ENCODE peak calls at places on chromosomes 5 and 9, in six cellular contexts. X is heart left ventricle; B is gastrocnemius medialis; F is sigmoid colon; M is CD8-positive, alpha-beta T cell; U is transverse colon. Y is an unnamed sample.

GRCh38 chr5:8685704-8686103 is 816.8 kb downstream of the MTRR start:
- DNase-seq in X (no peak), B (no peak), F (no peak), M (no peak), U (no peak), Y (no peak)

GRCh38 chr5:94374336-94374735 is 244.1 kb downstream of the KIAA0825 start:
- DNase-seq in X (no peak), B (no peak), F (no peak), M (no peak), U (no peak), Y (no peak)

GRCh38 chr9:88403340-88403739 is 15.1 kb downstream of the SPIN1 start:
- DNase-seq in X (no peak), B (no peak), F (no peak), M (no peak), U (no peak), Y (no peak)

GRCh38 chr9:99828417-99829176 is 6.9 kb downstream of the NR4A3 start:
- DNase-seq in X (no peak), B (no peak), F (no peak), M (no peak), U (no peak), Y (no peak)

GRCh38 chr5:112682621-112683061 is 55.0 kb upstream of the APC start:
- DNase-seq in X (no peak), B (no peak), F (no peak), M (no peak), U (no peak), Y (no peak)

GRCh38 chr9:125911861-125912260 is 164.7 kb downstream of the PBX3 start:
- DNase-seq in X (no peak), B (no peak), F (no peak), M (no peak), U (no peak), Y (no peak)

GRCh38 chr9:8766096-8766495 is 966.5 kb upstream of the DMAC1 start:
- DNase-seq in X (no peak), B (no peak), F (no peak), M (no peak), U (no peak), Y (no peak)

GRCh38 chr5:15719784-15720183 is 219.8 kb downstream of the FBXL7 start:
- DNase-seq in X (no peak), B (no peak), F (no peak), M (no peak), U (no peak), Y (no peak)

GRCh38 chr5:164302533-164303235 is 797.3 kb downstream of the MAT2B start:
- DNase-seq in X (no peak), B (no peak), F (no peak), M (no peak), U (no peak), Y (no peak)

GRCh38 chr5:65808818-65809217 is 86.8 kb downstream of the NLN start:
- DNase-seq in X (no peak), B (no peak), F (no peak), M (no peak), U (no peak), Y (no peak)

GRCh38 chr9:113509463-113509862 is 45.9 kb downstream of the RGS3 start:
- DNase-seq in X (no peak), B (no peak), F (no peak), M (no peak), U (no peak), Y (no peak)

GRCh38 chr5:74396913-74397606 is 243.5 kb downstream of the ENC1 start:
- DNase-seq in X (peak; percentile 27), B (no peak), F (no peak), M (no peak), U (no peak), Y (no peak)

GRCh38 chr5:141805874-141806273 is 72.3 kb downstream of the PCDH1 start:
- DNase-seq in X (peak; percentile 70), B (no peak), F (peak; percentile 72), M (no peak), U (no peak), Y (no peak)

GRCh38 chr5:175749591-175749990 is 91.7 kb downstream of the HRH2 start:
- DNase-seq in X (no peak), B (no peak), F (no peak), M (no peak), U (no peak), Y (no peak)

GRCh38 chr5:109682383-109682782 is 7.3 kb upstream of the MAN2A1 start:
- DNase-seq in X (no peak), B (no peak), F (no peak), M (no peak), U (no peak), Y (no peak)

GRCh38 chr5:6792911-6793451 is 79.7 kb downstream of the TENT4A start:
- DNase-seq in X (no peak), B (no peak), F (no peak), M (no peak), U (no peak), Y (no peak)

GRCh38 chr5:33738967-33739366 is 152.8 kb downstream of the ADAMTS12 start:
- DNase-seq in X (no peak), B (no peak), F (no peak), M (no peak), U (no peak), Y (no peak)

GRCh38 chr5:35821513-35821912 is 35.2 kb upstream of the IL7R start:
- DNase-seq in X (no peak), B (no peak), F (no peak), M (no peak), U (no peak), Y (no peak)

GRCh38 chr9:133524679-133525228 is at the start of gene MYMK:
- DNase-seq in X (no peak), B (no peak), F (no peak), M (no peak), U (no peak), Y (no peak)

GRCh38 chr5:171588046-171588445 is 168.6 kb downstream of the FGF18 start:
- DNase-seq in X (no peak), B (no peak), F (no peak), M (no peak), U (no peak), Y (no peak)

GRCh38 chr9:84670106-84670800 is 724 bp downstream of the NTRK2 start:
- DNase-seq in X (peak; percentile 6), B (no peak), F (no peak), M (no peak), U (no peak), Y (no peak)

GRCh38 chr9:69391946-69392345 is 66.9 kb downstream of the ENTREP1 start:
- DNase-seq in X (peak; percentile 70), B (peak; percentile 59), F (no peak), M (no peak), U (no peak), Y (no peak)

GRCh38 chr5:149488645-149489306 is 62.5 kb downstream of the CSNK1A1 start:
- DNase-seq in X (no peak), B (no peak), F (no peak), M (no peak), U (peak; percentile 36), Y (no peak)

GRCh38 chr5:139262414-139263139 is 31.0 kb upstream of the MATR3 start:
- DNase-seq in X (peak; percentile 87), B (peak; percentile 80), F (peak; percentile 95), M (peak; percentile 64), U (peak; percentile 83), Y (peak; percentile 36)

GRCh38 chr5:10453564-10453963 is 11.9 kb downstream of the ROPN1L start:
- DNase-seq in X (no peak), B (no peak), F (no peak), M (no peak), U (no peak), Y (no peak)

GRCh38 chr5:956941-957729 is 51.5 kb upstream of the NKD2 start:
- DNase-seq in X (no peak), B (no peak), F (no peak), M (peak; percentile 25), U (no peak), Y (no peak)

GRCh38 chr9:135290086-135290485 is 189.5 kb upstream of the PPP1R26 start:
- DNase-seq in X (peak; percentile 51), B (no peak), F (no peak), M (no peak), U (no peak), Y (no peak)

GRCh38 chr5:2222246-2222645 is 339.5 kb upstream of the IRX4 start:
- DNase-seq in X (no peak), B (no peak), F (peak; percentile 41), M (no peak), U (no peak), Y (no peak)

GRCh38 chr9:15298362-15298761 is 8.7 kb downstream of the TTC39B start:
- DNase-seq in X (no peak), B (no peak), F (no peak), M (peak; percentile 16), U (no peak), Y (no peak)

GRCh38 chr5:173753307-173754168 is 134.6 kb upstream of the CPEB4 start:
- DNase-seq in X (peak; percentile 42), B (peak; percentile 91), F (no peak), M (no peak), U (no peak), Y (no peak)

GRCh38 chr5:135246923-135247795 is 151.9 kb downstream of the MACROH2A1 start:
- DNase-seq in X (no peak), B (no peak), F (peak; percentile 64), M (no peak), U (no peak), Y (no peak)

GRCh38 chr5:128988476-128988875 is 23.2 kb downstream of the SLC27A6 start:
- DNase-seq in X (no peak), B (no peak), F (no peak), M (no peak), U (no peak), Y (no peak)
- H3K27ac ChIP-seq in X (no peak overlapping the region), B (no peak overlapping the region), F (no peak overlapping the region), M (no peak overlapping the region), U (no peak overlapping the region), Y (no peak overlapping the region)

GRCh38 chr5:119512277-119512676 is 60.0 kb downstream of the HSD17B4 start:
- DNase-seq in X (no peak), B (no peak), F (no peak), M (no peak), U (no peak), Y (no peak)
- H3K9me3 ChIP-seq in X (no peaks in the 10 kb centered on the region), B (no peaks in the 10 kb centered on the region), F (no peaks in the 10 kb centered on the region), M (no peaks in the 10 kb centered on the region), U (no peaks in the 10 kb centered on the region), Y (no peaks in the 10 kb centered on the region)

GRCh38 chr9:38371495-38371894 is 21.0 kb upstream of the ALDH1B1 start:
- DNase-seq in X (no peak), B (peak; percentile 17), F (no peak), M (no peak), U (peak; percentile 58), Y (no peak)
- TF ChIP-seq CTCF in X (no peak), B (peak; percentile 46), F (peak; percentile 31), M (no peak), U (peak; percentile 28), Y (no peak)

GRCh38 chr5:96718635-96719077 is 56.5 kb downstream of the CAST start:
- DNase-seq in X (peak; percentile 48), B (no peak), F (no peak), M (no peak), U (peak; percentile 29), Y (no peak)

GRCh38 chr5:96725257-96725656 is 63.1 kb downstream of the CAST start:
- DNase-seq in X (no peak), B (no peak), F (no peak), M (no peak), U (no peak), Y (no peak)

GRCh38 chr5:96717874-96718273 is 55.7 kb downstream of the CAST start:
- DNase-seq in X (no peak), B (no peak), F (no peak), M (no peak), U (no peak), Y (no peak)

GRCh38 chr5:96720408-96720807 is 58.2 kb downstream of the CAST start:
- DNase-seq in X (no peak), B (no peak), F (no peak), M (no peak), U (no peak), Y (no peak)

GRCh38 chr5:96721351-96721970 is 59.3 kb downstream of the CAST start:
- DNase-seq in X (no peak), B (peak; percentile 90), F (peak; percentile 78), M (no peak), U (no peak), Y (no peak)
- H3K27ac ChIP-seq in X (peak overlapping the region; percentile 48), B (peak overlapping the region; percentile 98), F (peak overlapping the region; percentile 0), M (no peak overlapping the region), U (no peak overlapping the region), Y (no peak overlapping the region)

Y was measured in CD4-positive, alpha-beta T cell.